ENCODE peak calls at places on chromosomes 4 and X, in four cellular contexts. S is GM20000, C is uterus, L is progenitor cell of endocrine pancreas. M is an unnamed sample.

GRCh38 chr4:5843573-5844239 is 49.2 kb downstream of the CRMP1 start:
- DNase-seq in S (no peak), C (no peak), L (no peak), M (no peak)

GRCh38 chr4:168797176-168797575 is 212.9 kb downstream of the CBR4 start:
- DNase-seq in S (no peak), C (no peak), L (no peak), M (peak; percentile 80)

GRCh38 chr4:113809313-113809712 is 47.8 kb upstream of the CAMK2D start:
- DNase-seq in S (no peak), C (no peak), L (no peak), M (peak; percentile 80)

GRCh38 chr4:152535236-152535902 is 523 bp downstream of the FBXW7 start:
- DNase-seq in S (peak; percentile 42), C (peak; percentile 29), L (peak; percentile 21), M (no peak)

GRCh38 chr4:99816611-99817309 is at the start of gene DAPP1:
- DNase-seq in S (peak; percentile 77), C (no peak), L (no peak), M (peak; percentile 92)

GRCh38 chrX:45669715-45670360 is 469.2 kb upstream of the DIPK2B start:
- DNase-seq in S (no peak), C (no peak), L (no peak), M (no peak)

GRCh38 chrX:111561851-111562250 is 50.4 kb downstream of the SERTM2 start:
- DNase-seq in S (no peak), C (no peak), L (no peak), M (no peak)

GRCh38 chrX:54208531-54208930 is 25.5 kb upstream of the FAM120C start:
- DNase-seq in S (no peak), C (no peak), L (no peak), M (peak; percentile 6)

GRCh38 chr4:1330761-1331590 is 16.0 kb upstream of the UVSSA start:
- DNase-seq in S (no peak), C (no peak), L (no peak), M (no peak)

GRCh38 chrX:66553973-66554372 is 84.9 kb downstream of the EDA2R start:
- DNase-seq in S (no peak), C (no peak), L (no peak), M (no peak)

GRCh38 chr4:145840162-145840768 is 98.4 kb downstream of the ZNF827 start:
- DNase-seq in S (peak; percentile 37), C (no peak), L (no peak), M (peak; percentile 57)

GRCh38 chrX:86295293-86295692 is 147.0 kb downstream of the DACH2 start:
- DNase-seq in S (no peak), C (no peak), L (no peak), M (no peak)

GRCh38 chr4:138086471-138086870 is 155.7 kb downstream of the SLC7A11 start:
- DNase-seq in S (no peak), C (no peak), L (no peak), M (no peak)

GRCh38 chr4:162700358-162700757 is 466.3 kb downstream of the NAF1 start:
- DNase-seq in S (no peak), C (no peak), L (no peak), M (no peak)

GRCh38 chr4:95091272-95091671 is 333.5 kb downstream of the BMPR1B start:
- DNase-seq in S (no peak), C (no peak), L (no peak), M (peak; percentile 63)

GRCh38 chr4:3442959-3443749 is 1.4 kb downstream of the HGFAC start:
- DNase-seq in S (peak; percentile 96), C (peak; percentile 42), L (peak; percentile 52), M (peak; percentile 56)

GRCh38 chr4:173318648-173319211 is 15.4 kb downstream of the HMGB2 start:
- DNase-seq in S (no peak), C (no peak), L (no peak), M (peak; percentile 56)

GRCh38 chr4:66187175-66187720 is 517.0 kb upstream of the EPHA5 start:
- DNase-seq in S (no peak), C (no peak), L (no peak), M (no peak)

GRCh38 chr4:125762537-125762936 is 447.8 kb downstream of the FAT4 start:
- DNase-seq in S (no peak), C (no peak), L (no peak), M (no peak)

GRCh38 chr4:55879224-55879623 is 25.8 kb downstream of the EXOC1 start:
- DNase-seq in S (no peak), C (no peak), L (no peak), M (no peak)

GRCh38 chr4:57639566-57640328 is 529.6 kb upstream of the IGFBP7 start:
- DNase-seq in S (no peak), C (no peak), L (no peak), M (no peak)

GRCh38 chrX:19879742-19880378 is 7.5 kb downstream of the SH3KBP1 start:
- DNase-seq in S (no peak), C (no peak), L (no peak), M (no peak)

GRCh38 chr4:164410401-164410800 is 343.5 kb upstream of the SMIM31 start:
- DNase-seq in S (no peak), C (no peak), L (no peak), M (no peak)

GRCh38 chrX:2714551-2714950 is 23.5 kb downstream of the CD99 start:
- DNase-seq in S (no peak), C (no peak), L (no peak), M (no peak)

GRCh38 chrX:18674417-18674787 is 2.5 kb upstream of the RS1 start:
- DNase-seq in S (peak; percentile 9), C (peak; percentile 28), L (peak; percentile 12), M (no peak)

GRCh38 chr4:71545168-71545567 is 206.3 kb downstream of the SLC4A4 start:
- DNase-seq in S (no peak), C (no peak), L (no peak), M (no peak)

GRCh38 chrX:102684772-102685520 is 27.3 kb upstream of the GPRASP2 start:
- DNase-seq in S (no peak), C (no peak), L (no peak), M (no peak)

GRCh38 chr4:1031956-1032795 is 20.8 kb downstream of the FGFRL1 start:
- DNase-seq in S (no peak), C (no peak), L (no peak), M (no peak)

GRCh38 chr4:83011779-83012630 is 1.4 kb upstream of the LIN54 start:
- DNase-seq in S (peak; percentile 41), C (peak; percentile 29), L (peak; percentile 50), M (peak; percentile 39)

GRCh38 chrX:130626521-130626920 is 224.7 kb downstream of the RBMX2 start:
- DNase-seq in S (no peak), C (no peak), L (no peak), M (no peak)

GRCh38 chr4:169151671-169152070 is 119.1 kb downstream of the SH3RF1 start:
- DNase-seq in S (no peak), C (no peak), L (no peak), M (peak; percentile 30)

GRCh38 chr4:39970559-39971270 is 7.0 kb downstream of the PDS5A start:
- DNase-seq in S (no peak), C (no peak), L (no peak), M (peak; percentile 34)

GRCh38 chrX:8731579-8732395 is at the start of gene ANOS1:
- DNase-seq in S (no peak), C (no peak), L (peak; percentile 67), M (no peak)

GRCh38 chrX:40012800-40013682 is 84.7 kb downstream of the BCOR start:
- DNase-seq in S (peak; percentile 61), C (peak; percentile 76), L (no peak), M (peak; percentile 74)

GRCh38 chr4:89164400-89164799 is 53.1 kb downstream of the TIGD2 start:
- DNase-seq in S (no peak), C (no peak), L (no peak), M (no peak)
- TF ChIP-seq CTCF in S (no peak), C (no peak), L (no peak), M (peak; percentile 17)

DNA sequence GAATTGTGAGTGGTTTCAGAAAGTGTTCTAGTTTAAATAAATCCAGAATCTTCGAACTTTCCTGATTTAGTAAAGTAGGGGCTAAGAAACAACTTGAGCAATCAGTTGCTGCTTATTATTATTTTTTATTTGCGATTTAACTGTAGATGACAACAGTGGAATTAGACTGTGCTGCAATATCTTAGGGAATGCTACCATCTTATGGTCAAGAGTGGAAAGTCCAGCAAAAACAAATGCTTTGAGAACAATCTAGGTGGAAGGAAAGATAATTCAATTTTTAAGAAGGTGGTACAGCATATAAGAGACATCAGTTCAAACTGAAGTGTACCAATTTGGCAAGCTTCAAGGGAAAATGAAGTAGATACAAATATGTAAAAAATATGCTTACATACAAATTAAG is 73.3 kb downstream of the CYLC1 start:
- DNase-seq in S (no peak), C (no peak), L (no peak), M (peak; percentile 15)
- TF ChIP-seq CTCF in S (no peak), C (no peak), L (peak; percentile 45), M (peak; percentile 32)

DNA sequence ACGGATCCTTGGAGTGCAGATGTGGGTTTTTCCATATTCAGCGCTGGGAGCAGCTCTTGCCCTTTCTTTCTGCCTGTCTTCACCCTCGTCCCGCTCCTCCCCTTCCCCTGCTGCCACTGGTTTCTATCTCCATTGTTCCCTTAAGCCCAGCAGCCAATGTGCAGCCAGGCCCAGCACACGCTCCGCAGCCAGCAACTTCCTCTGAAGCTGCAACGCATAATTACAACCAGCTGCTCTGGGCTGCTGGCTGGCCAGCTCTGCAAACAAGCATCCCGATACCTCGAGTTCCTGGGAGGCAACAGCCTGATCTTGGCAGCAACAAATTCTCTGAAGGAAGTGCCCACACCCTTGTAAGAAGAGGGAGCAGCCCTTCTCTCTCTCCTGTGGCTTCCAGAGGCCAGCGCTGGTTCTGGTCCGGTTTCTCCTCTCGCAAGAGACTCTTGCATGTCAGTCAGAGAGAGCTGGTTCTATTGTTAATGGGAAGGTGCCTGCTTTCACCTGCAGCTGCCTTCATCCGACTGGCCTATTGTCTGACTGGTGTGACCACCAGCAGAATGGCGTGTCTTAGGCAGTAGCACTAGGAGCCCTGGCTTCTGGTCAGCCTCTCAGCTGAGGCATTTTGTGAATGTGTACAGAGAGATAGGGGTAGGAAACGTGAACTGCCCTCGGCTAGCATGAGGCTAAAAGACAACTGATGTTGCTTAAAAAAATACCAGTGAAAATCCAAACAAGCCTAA is 83.8 kb upstream of the MAML3 start:
- DNase-seq in S (no peak), C (peak; percentile 76), L (no peak), M (peak; percentile 46)
- TF ChIP-seq CTCF in S (no peak), C (no peak), L (no peak), M (no peak)

DNA sequence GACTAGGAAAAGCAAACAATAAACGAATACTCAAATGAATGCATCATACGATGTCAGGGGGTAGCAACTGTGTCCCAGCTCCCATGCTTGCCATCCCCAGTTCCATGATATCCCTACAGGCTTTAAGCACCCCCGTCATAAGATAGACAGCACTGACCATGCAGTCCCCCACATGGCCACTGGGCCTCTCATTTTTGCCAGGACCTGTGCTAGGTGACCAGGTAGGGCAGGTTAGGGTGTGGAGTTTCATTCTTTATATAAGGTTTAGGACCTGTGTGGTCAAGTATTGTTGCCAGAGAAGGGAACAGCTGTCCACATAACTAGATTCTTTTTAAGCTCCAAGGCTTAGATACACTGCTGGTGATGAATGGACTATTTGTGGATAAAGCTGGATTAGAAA is 9.7 kb downstream of the PPEF2 start:
- DNase-seq in S (no peak), C (no peak), L (no peak), M (no peak)
- TF ChIP-seq CTCF in S (no peak), C (no peak), L (peak; percentile 39), M (peak; percentile 31)

GRCh38 chr4:148412460-148412859 is 29.8 kb downstream of the NR3C2 start:
- DNase-seq in S (no peak), C (no peak), L (no peak), M (no peak)

GRCh38 chr4:148415500-148415899 is 26.7 kb downstream of the NR3C2 start:
- DNase-seq in S (no peak), C (no peak), L (no peak), M (peak; percentile 19)
- TF ChIP-seq CTCF in S (no peak), C (no peak), L (no peak), M (peak; percentile 7)

GRCh38 chr4:111475001-111475400 is 670.3 kb upstream of the FAM241A start:
- DNase-seq in S (no peak), C (no peak), L (peak; percentile 17), M (peak; percentile 52)
- TF ChIP-seq CTCF in S (no peak), C (no peak), L (peak; percentile 68), M (peak; percentile 25)

M was measured in MCF 10A.